ENCODE peak calls at places on chromosomes 4 and X, in ten cellular contexts. W is activated CD8-positive, alpha-beta T cell treated with anti-CD3 and anti-CD28 coated beads for 36 hours; T is body of pancreas; F is GM12878; X is breast epithelium; P is epithelial cell of esophagus; V is fibroblast of mammary gland; B is transverse colon; J is colonic mucosa; L is ascending aorta. K is an unnamed sample.

GRCh38 chr4:11424000-11424399 is 4.7 kb downstream of the HS3ST1 start:
- DNase-seq in W (peak), T (no peak), F (no peak), X (no peak), P (peak), V (no peak), B (no peak), J (no peak), L (no peak), K (no peak)

GRCh38 chr4:142350886-142351285 is 495.2 kb downstream of the INPP4B start:
- DNase-seq in W (no peak), T (no peak), F (no peak), X (no peak), P (peak), V (no peak), B (peak), J (peak), L (no peak), K (no peak)

GRCh38 chr4:147590249-147590920 is 26.8 kb upstream of the TMEM184C start:
- DNase-seq in W (peak), T (peak), F (no peak), X (no peak), P (peak), V (peak), B (peak), J (peak), L (no peak), K (peak)

GRCh38 chr4:40160258-40160657 is 36.6 kb upstream of the RHOH start:
- DNase-seq in W (no peak), T (no peak), F (no peak), X (no peak), P (no peak), V (no peak), B (no peak), J (no peak), L (no peak), K (no peak)

GRCh38 chrX:104172121-104172520 is 5.9 kb downstream of the FAM199X start:
- DNase-seq in W (no peak), T (no peak), F (no peak), X (no peak), P (no peak), V (no peak), B (no peak), J (no peak), L (no peak), K (no peak)

GRCh38 chrX:30153881-30154260 is 61.5 kb upstream of the MAGEB2 start:
- DNase-seq in W (no peak), T (no peak), F (no peak), X (no peak), P (no peak), V (no peak), B (no peak), J (no peak), L (no peak), K (no peak)

GRCh38 chrX:21056636-21057035 is 317.6 kb upstream of the CNKSR2 start:
- DNase-seq in W (no peak), T (no peak), F (no peak), X (no peak), P (peak), V (peak), B (no peak), J (no peak), L (no peak), K (no peak)

GRCh38 chrX:112672788-112673560 is 6.8 kb downstream of the LHFPL1 start:
- DNase-seq in W (no peak), T (no peak), F (no peak), X (no peak), P (no peak), V (no peak), B (no peak), J (no peak), L (no peak), K (no peak)

GRCh38 chr4:185512516-185512915 is 22.8 kb downstream of the PDLIM3 start:
- DNase-seq in W (no peak), T (no peak), F (no peak), X (no peak), P (peak), V (peak), B (no peak), J (no peak), L (no peak), K (no peak)

GRCh38 chr4:159096434-159096833 is 6.4 kb upstream of the RAPGEF2 start:
- DNase-seq in W (no peak), T (no peak), F (no peak), X (no peak), P (no peak), V (no peak), B (no peak), J (no peak), L (no peak), K (no peak)

GRCh38 chrX:41245641-41246040 is 88.3 kb upstream of the DDX3X start:
- DNase-seq in W (no peak), T (no peak), F (no peak), X (no peak), P (no peak), V (no peak), B (no peak), J (no peak), L (no peak), K (no peak)

DNA sequence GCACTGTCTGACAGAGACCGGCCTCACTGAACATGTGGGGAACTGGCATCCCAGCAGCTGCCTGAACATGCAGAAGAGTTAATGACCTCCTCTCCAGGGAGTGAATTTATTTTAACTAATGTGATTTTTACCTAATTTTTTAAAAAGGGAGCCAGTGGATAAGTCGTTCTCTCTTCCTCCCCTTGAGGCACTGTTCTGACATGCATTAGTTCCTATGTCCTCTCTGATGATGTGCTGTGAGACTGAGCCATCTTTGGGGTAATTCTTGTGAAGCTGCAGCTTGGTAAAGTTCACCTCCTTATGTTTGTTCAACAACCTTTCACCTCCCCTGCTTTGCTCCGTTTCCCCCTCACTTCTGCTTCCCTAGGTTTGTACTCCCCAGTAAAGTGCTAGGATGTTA is 139.7 kb downstream of the COL25A1 start:
- DNase-seq in W (no peak), T (no peak), F (no peak), X (no peak), P (no peak), V (no peak), B (no peak), J (no peak), L (no peak), K (no peak)
- TF ChIP-seq CTCF in W (no peak), T (no peak), F (no peak), X (no peak), P (no peak), V (no peak), B (no peak), J (no peak), L (no peak), K (no peak)

GRCh38 chrX:119486745-119487144 is 18.5 kb downstream of the SLC25A5 start:
- DNase-seq in W (no peak), T (no peak), F (no peak), X (no peak), P (no peak), V (no peak), B (no peak), J (no peak), L (no peak), K (no peak)

GRCh38 chrX:119479845-119480244 is 11.6 kb downstream of the SLC25A5 start:
- DNase-seq in W (no peak), T (peak), F (no peak), X (no peak), P (peak), V (no peak), B (no peak), J (no peak), L (no peak), K (peak)

GRCh38 chrX:119482041-119482440 is 13.8 kb downstream of the SLC25A5 start:
- DNase-seq in W (no peak), T (no peak), F (no peak), X (no peak), P (no peak), V (no peak), B (no peak), J (no peak), L (no peak), K (peak)

GRCh38 chrX:119481218-119481875 is 13.1 kb downstream of the SLC25A5 start:
- DNase-seq in W (no peak), T (peak), F (no peak), X (no peak), P (peak), V (no peak), B (no peak), J (no peak), L (no peak), K (no peak)

DNA sequence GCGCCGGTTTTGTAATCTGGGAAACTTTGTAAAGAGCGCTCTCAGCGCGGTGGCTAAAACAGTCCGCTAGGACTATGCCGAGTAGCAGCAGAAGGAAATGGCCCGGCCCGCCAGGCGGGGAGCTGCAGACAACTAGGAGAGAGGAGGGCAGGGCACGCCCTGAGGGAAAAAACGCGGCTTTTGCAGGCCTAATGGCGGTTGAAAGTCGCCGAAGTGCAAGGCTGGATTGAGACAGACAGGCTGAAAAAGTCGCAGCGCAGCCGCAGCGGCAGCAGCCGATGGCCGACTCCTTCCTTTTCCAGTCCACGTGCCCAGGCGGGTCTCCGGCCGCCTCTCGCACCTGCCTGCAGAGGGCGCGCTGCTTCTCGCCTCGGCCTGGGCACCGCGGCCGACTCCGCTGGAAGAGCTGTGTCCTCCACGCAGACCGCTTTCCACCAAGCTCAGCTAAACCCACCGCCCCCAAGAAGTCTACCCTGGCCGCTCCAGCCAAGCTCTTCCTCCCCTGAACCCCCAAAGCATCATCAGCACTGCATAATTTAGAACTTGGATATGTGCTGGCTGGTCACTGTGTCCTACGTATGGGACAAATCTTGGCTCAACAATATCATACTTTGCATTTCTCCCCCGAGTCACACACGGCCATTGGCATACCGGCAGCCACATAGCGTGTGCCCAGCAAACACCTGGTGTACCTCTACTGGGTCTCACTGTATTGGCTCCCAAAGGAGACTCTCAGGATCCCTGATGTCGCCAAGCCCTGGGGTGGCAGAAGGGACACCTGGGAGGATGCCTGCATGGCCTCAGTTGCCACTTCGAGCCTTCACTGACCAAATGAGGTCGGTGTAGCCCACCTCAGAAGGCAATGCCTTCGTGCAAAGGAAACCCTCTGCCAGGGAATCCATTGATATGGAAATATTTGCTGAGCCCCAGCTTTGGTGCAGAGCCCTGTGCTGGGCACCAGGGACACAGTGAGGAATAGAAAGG is 14.5 kb downstream of the SLC25A5 start:
- DNase-seq in W (peak), T (peak), F (no peak), X (peak), P (peak), V (peak), B (peak), J (peak), L (no peak), K (peak)
- TF ChIP-seq CTCF in W (peak), T (peak), F (peak), X (peak), P (peak), V (no peak), B (peak), J (peak), L (peak), K (no peak)

GRCh38 chr4:16727218-16727617 is 171.2 kb downstream of the LDB2 start:
- DNase-seq in W (no peak), T (no peak), F (no peak), X (no peak), P (no peak), V (no peak), B (no peak), J (no peak), L (no peak), K (no peak)
- TF ChIP-seq CTCF in W (no peak), T (no peak), F (no peak), X (no peak), P (no peak), V (no peak), B (no peak), J (no peak), L (no peak), K (no peak)

DNA sequence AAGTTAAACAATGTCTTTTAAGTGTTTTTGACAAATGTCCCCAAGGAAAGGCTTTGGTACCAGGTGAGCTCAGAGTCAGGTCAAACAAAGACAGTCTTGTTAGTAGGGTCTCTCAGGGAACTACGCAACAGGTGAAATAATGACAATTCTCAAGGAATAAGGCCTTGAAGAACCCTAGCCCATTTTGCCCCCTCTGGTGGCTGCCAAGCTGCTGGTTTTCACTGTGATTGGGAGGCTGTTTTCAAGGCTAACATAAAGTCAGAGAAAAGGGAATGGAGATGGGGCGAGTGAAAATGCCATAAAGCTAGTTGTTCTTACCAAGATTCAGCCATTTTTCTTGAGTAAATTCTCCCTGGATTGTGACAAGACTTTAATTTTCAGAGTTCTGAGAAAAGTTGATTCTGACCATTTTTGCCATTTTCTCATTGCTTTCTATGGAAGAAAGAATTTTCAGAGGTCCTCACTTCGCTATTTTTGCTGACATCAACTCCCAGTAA is 58.7 kb downstream of the RWDD4 start:
- DNase-seq in W (peak), T (no peak), F (no peak), X (no peak), P (peak), V (no peak), B (no peak), J (no peak), L (no peak), K (no peak)
- TF ChIP-seq CTCF in W (no peak), T (no peak), F (peak), X (no peak), P (peak), V (peak), B (no peak), J (no peak), L (no peak), K (no peak)

DNA sequence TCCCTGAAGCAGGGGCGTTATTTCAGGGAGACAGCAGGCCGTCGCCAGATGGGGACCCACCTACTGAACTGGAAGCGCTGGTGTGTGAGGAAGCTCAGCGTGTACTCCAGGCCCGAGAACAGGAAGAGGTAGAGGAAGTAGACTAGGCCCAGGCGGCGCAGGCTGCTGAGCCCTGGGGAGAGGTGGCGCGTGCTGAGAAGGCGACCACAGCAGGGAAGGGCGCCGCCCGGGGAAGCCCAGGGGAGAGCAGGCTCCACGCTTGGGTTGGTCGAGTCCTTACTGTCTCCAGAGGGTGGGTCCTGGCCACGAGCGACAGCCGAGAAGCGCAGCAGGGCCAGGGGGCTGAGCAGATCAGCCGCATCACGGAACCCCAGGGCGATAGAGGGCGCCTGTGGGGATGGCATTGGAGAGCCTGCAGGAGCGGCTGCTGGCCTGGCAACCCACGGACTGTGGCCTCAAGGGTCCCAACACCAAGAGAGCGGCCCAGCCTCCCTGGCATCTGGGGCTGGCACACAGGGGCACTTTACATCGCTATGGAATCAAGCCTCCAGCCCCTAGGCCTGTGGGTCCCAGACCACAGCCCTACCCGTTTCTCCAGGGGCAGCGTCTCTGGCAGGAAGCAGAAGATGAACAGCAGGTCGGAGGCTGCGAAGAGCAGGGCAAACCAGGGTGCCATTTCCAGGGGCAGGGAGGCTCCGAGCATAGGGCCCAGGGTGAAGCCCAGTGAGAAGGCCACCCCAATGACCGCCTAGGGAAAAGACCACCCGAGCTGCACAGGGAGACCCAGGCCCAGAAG is 31.2 kb downstream of the NOP14 start:
- DNase-seq in W (peak), T (peak), F (peak), X (peak), P (no peak), V (no peak), B (peak), J (peak), L (no peak), K (no peak)
- TF ChIP-seq CTCF in W (peak), T (no peak), F (peak), X (no peak), P (no peak), V (no peak), B (no peak), J (no peak), L (no peak), K (no peak)

GRCh38 chr4:110483516-110483915 is 7.6 kb downstream of the ENPEP start:
- DNase-seq in W (no peak), T (no peak), F (no peak), X (no peak), P (no peak), V (peak), B (no peak), J (no peak), L (no peak), K (no peak)

GRCh38 chr4:110480741-110481271 is 4.9 kb downstream of the ENPEP start:
- DNase-seq in W (no peak), T (no peak), F (no peak), X (no peak), P (no peak), V (peak), B (no peak), J (no peak), L (no peak), K (no peak)

GRCh38 chr4:110477836-110478235 is 1.9 kb downstream of the ENPEP start:
- DNase-seq in W (no peak), T (no peak), F (no peak), X (no peak), P (no peak), V (no peak), B (no peak), J (no peak), L (no peak), K (no peak)

GRCh38 chr4:110484029-110484428 is 8.1 kb downstream of the ENPEP start:
- DNase-seq in W (no peak), T (no peak), F (peak), X (no peak), P (no peak), V (no peak), B (no peak), J (no peak), L (no peak), K (no peak)

GRCh38 chr4:110480031-110480549 is 4.1 kb downstream of the ENPEP start:
- DNase-seq in W (no peak), T (peak), F (no peak), X (no peak), P (peak), V (peak), B (no peak), J (no peak), L (no peak), K (no peak)
- TF ChIP-seq CTCF in W (no peak), T (no peak), F (no peak), X (no peak), P (peak), V (peak), B (no peak), J (no peak), L (no peak), K (no peak)

DNA sequence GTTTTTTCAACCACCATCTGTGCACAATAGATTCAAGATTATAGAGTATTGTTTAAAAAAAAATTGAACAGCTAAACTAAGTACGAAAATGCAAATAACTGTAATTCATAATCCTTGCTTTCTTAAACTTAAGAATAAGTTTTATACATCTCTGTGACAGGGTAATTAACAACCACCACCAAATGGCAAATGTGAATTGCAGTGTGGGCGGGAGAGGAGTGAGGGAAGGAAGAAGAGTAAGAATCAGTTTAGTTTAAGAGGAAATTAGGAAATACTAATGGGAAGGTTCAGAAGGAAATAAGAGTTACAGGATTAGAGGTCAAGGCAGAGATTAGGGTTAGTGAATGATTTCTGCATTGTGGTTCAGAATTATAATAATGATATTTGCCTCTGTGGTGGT is 430.9 kb downstream of the SPRY1 start:
- DNase-seq in W (no peak), T (no peak), F (no peak), X (no peak), P (no peak), V (no peak), B (no peak), J (no peak), L (no peak), K (no peak)
- TF ChIP-seq CTCF in W (no peak), T (no peak), F (no peak), X (no peak), P (no peak), V (no peak), B (no peak), J (no peak), L (no peak), K (no peak)

K was measured in lower leg skin.